ENCODE peak calls at places on chromosomes 3 and 15, in five cellular contexts. I is neural progenitor cell, K is HFFc6, O is kidney epithelial cell, X is body of pancreas. V is an unnamed sample.

GRCh38 chr15:56361978-56362377 is 3.2 kb upstream of the TEX9 start:
- DNase-seq in I (no peak), K (no peak), O (no peak), X (no peak), V (no peak)

GRCh38 chr3:73716418-73716817 is 91.7 kb upstream of the PDZRN3 start:
- DNase-seq in I (no peak), K (peak; percentile 60), O (no peak), X (no peak), V (no peak)

GRCh38 chr15:66222273-66223198 is 31.0 kb downstream of the MEGF11 start:
- DNase-seq in I (no peak), K (no peak), O (no peak), X (no peak), V (no peak)

GRCh38 chr3:128378631-128379347 is 87.9 kb downstream of the DNAJB8 start:
- DNase-seq in I (peak; percentile 31), K (no peak), O (no peak), X (no peak), V (no peak)

GRCh38 chr3:142523921-142524566 is 54.5 kb downstream of the ATR start:
- DNase-seq in I (no peak), K (no peak), O (no peak), X (no peak), V (peak; percentile 11)

GRCh38 chr15:31478781-31479221 is 152.2 kb downstream of the KLF13 start:
- DNase-seq in I (no peak), K (no peak), O (no peak), X (no peak), V (no peak)

GRCh38 chr3:171135536-171135935 is 109.0 kb upstream of the SLC2A2 start:
- DNase-seq in I (no peak), K (no peak), O (no peak), X (no peak), V (no peak)

GRCh38 chr3:5053021-5053831 is 68.9 kb upstream of the ARL8B start:
- DNase-seq in I (no peak), K (peak; percentile 68), O (no peak), X (no peak), V (peak; percentile 60)

GRCh38 chr3:52085883-52086282 is 29.5 kb upstream of the DUSP7 start:
- DNase-seq in I (no peak), K (no peak), O (no peak), X (no peak), V (no peak)

GRCh38 chr3:9778102-9778501 is 8.4 kb upstream of the CAMK1 start:
- DNase-seq in I (no peak), K (peak; percentile 65), O (peak; percentile 25), X (no peak), V (no peak)

GRCh38 chr15:62749445-62749844 is 293.1 kb upstream of the TPM1 start:
- DNase-seq in I (no peak), K (no peak), O (no peak), X (no peak), V (no peak)

GRCh38 chr3:67559029-67559605 is 95.3 kb downstream of the SUCLG2 start:
- DNase-seq in I (no peak), K (no peak), O (no peak), X (no peak), V (no peak)

GRCh38 chr3:149386299-149386606 is 8.8 kb upstream of the TM4SF1 start:
- DNase-seq in I (no peak), K (no peak), O (no peak), X (no peak), V (no peak)

GRCh38 chr3:162998205-162998604 is 1501.6 kb downstream of the OTOL1 start:
- DNase-seq in I (peak; percentile 7), K (no peak), O (no peak), X (no peak), V (no peak)

GRCh38 chr3:145197051-145197562 is 963.9 kb downstream of the PLOD2 start:
- DNase-seq in I (no peak), K (no peak), O (no peak), X (peak; percentile 18), V (no peak)

GRCh38 chr3:27468283-27468886 is 15.8 kb downstream of the SLC4A7 start:
- DNase-seq in I (no peak), K (no peak), O (no peak), X (no peak), V (no peak)

GRCh38 chr3:79983063-79983561 is 215.3 kb upstream of the ROBO1 start:
- DNase-seq in I (no peak), K (no peak), O (no peak), X (no peak), V (peak; percentile 5)
- TF ChIP-seq CTCF in I (no peak), K (no peak), O (no peak), X (no peak), V (no peak)

GRCh38 chr15:77584201-77584600 is 48.5 kb downstream of the LINGO1 start:
- DNase-seq in I (peak; percentile 60), K (no peak), O (no peak), X (no peak), V (no peak)
- TF ChIP-seq CTCF in I (peak; percentile 51), K (peak; percentile 33), O (peak; percentile 22), X (no peak), V (peak; percentile 39)

DNA sequence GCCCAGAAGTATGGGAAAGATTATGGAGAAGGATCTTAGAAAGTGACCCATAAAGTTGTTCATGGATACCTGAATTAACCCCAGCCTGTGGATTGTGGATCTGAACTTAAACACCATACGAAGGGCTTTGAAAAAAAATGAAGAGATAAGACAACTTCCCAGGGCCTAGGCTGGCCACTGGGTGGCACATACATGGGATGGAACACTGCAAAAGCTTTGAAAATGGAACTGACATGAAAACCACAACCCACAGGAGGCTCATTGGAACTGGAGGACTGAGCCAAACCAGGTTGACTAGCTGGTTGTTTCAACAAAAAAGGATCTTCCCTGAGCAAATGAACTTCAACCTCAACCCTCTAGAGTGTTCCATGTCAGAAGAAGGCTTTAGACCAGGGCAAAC is 34.5 kb downstream of the FMN1 start:
- DNase-seq in I (no peak), K (no peak), O (no peak), X (no peak), V (no peak)
- TF ChIP-seq CTCF in I (peak; percentile 13), K (peak; percentile 40), O (no peak), X (no peak), V (no peak)

GRCh38 chr3:127175272-127175671 is 17.7 kb upstream of the PRR23E start:
- DNase-seq in I (no peak), K (no peak), O (no peak), X (no peak), V (no peak)

GRCh38 chr3:127174715-127175140 is 18.2 kb upstream of the PRR23E start:
- DNase-seq in I (no peak), K (no peak), O (no peak), X (no peak), V (no peak)

GRCh38 chr3:127173516-127174166 is 19.3 kb upstream of the PRR23E start:
- DNase-seq in I (no peak), K (no peak), O (no peak), X (no peak), V (no peak)

GRCh38 chr3:127174284-127174683 is 18.6 kb upstream of the PRR23E start:
- DNase-seq in I (no peak), K (no peak), O (no peak), X (no peak), V (no peak)

GRCh38 chr3:127177226-127177625 is 15.7 kb upstream of the PRR23E start:
- DNase-seq in I (no peak), K (no peak), O (no peak), X (no peak), V (no peak)
- TF ChIP-seq CTCF in I (peak; percentile 11), K (peak; percentile 26), O (no peak), X (no peak), V (no peak)

GRCh38 chr15:95574053-95574452 is 756.4 kb upstream of the NR2F2 start:
- DNase-seq in I (no peak), K (no peak), O (no peak), X (no peak), V (no peak)
- TF ChIP-seq CTCF in I (no peak), K (no peak), O (no peak), X (no peak), V (no peak)

GRCh38 chr3:25861566-25861965 is 71.7 kb downstream of the OXSM start:
- DNase-seq in I (no peak), K (no peak), O (no peak), X (no peak), V (no peak)

GRCh38 chr3:25863560-25863959 is 73.7 kb downstream of the OXSM start:
- DNase-seq in I (peak; percentile 2), K (no peak), O (no peak), X (no peak), V (no peak)

DNA sequence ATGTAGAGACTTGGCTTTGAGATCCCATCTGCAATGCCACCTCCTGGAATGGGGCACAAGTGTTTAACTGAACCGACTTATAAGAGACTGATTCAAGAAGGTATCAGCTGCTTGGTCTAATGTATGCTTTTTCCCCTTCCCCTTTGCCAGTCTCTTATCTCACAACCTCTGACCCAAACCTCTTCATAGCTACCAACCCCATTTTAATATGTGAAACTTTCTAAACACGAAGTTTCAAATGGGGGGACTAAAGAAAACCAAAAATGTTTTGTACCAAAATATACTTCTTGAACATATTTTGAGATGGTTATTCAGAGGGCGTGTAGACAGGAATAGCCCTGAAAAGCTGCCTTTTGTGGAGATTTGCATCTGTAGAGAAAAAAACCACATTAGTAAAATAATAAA is 73.1 kb downstream of the OXSM start:
- DNase-seq in I (no peak), K (no peak), O (no peak), X (no peak), V (no peak)
- TF ChIP-seq CTCF in I (no peak), K (no peak), O (no peak), X (no peak), V (no peak)

GRCh38 chr3:70064194-70064787 is 64.8 kb downstream of the SAMMSON start:
- DNase-seq in I (peak; percentile 47), K (peak; percentile 11), O (peak; percentile 5), X (peak; percentile 27), V (peak; percentile 62)

GRCh38 chr3:70067860-70068479 is 68.4 kb downstream of the SAMMSON start:
- DNase-seq in I (no peak), K (no peak), O (no peak), X (no peak), V (peak; percentile 58)

GRCh38 chr3:70069557-70069956 is 70.0 kb downstream of the SAMMSON start:
- DNase-seq in I (peak; percentile 5), K (no peak), O (no peak), X (no peak), V (no peak)

GRCh38 chr3:70061111-70061510 is 61.6 kb downstream of the SAMMSON start:
- DNase-seq in I (no peak), K (no peak), O (no peak), X (no peak), V (no peak)

DNA sequence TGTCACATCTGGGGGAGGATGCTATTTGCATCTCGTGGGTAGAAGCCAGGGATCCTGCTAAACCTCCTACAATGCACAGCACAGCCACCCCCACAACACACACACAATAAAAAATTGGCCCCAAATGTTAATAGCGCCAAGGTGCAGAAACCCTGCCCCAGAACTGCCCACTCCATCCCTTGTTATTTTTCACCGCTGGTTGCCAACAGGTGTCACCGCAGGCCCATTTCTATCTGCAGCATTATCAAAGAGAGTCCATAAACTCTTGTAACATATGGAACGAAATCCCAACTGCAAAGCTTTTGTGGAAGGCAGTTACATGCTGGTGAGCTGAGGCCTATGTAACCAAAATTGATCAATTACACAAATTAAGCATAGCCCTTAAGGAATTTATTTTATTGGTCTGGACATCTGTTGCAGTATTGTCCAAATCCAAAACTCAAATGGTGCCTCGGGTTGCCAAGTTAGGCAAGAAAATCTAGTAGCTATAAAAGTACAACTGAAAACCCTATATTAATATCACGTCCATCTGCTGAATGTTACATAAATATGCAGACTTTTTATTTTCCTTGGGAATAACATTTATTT is 66.2 kb downstream of the SAMMSON start:
- DNase-seq in I (peak; percentile 40), K (no peak), O (no peak), X (no peak), V (no peak)
- TF ChIP-seq CTCF in I (peak; percentile 67), K (no peak), O (peak; percentile 57), X (no peak), V (peak; percentile 10)